ENCODE peak calls at places on chromosomes 16 and 17, in seven cellular contexts. X, J, V, M, Y, D and O are unnamed samples. For H3K27me3 and H3K4me1, the result is how much of the 10 kb centered on the place peaks cover.

GRCh38 chr17:29623283-29623647 is 553 bp upstream of the CORO6 start:
- DNase-seq in X (no peak), J (no peak), V (no peak), M (no peak), Y (no peak), D (peak), O (no peak)

GRCh38 chr17:73568934-73569333 is 75.3 kb downstream of the SDK2 start:
- DNase-seq in X (no peak), J (no peak), V (no peak), M (no peak), Y (no peak), D (no peak), O (no peak)

GRCh38 chr16:28321700-28322411 is 29.5 kb downstream of the SBK1 start:
- DNase-seq in X (no peak), J (no peak), V (peak), M (peak), Y (no peak), D (no peak), O (no peak)

GRCh38 chr17:15348030-15348429 is 6.6 kb upstream of the TEKT3 start:
- DNase-seq in X (no peak), J (no peak), V (no peak), M (no peak), Y (no peak), D (no peak), O (no peak)

GRCh38 chr17:39697961-39698360 is 1.9 kb upstream of the ERBB2 start:
- DNase-seq in X (no peak), J (no peak), V (no peak), M (no peak), Y (no peak), D (no peak), O (no peak)

GRCh38 chr17:39486242-39486641 is 25.0 kb downstream of the CDK12 start:
- DNase-seq in X (no peak), J (peak), V (no peak), M (peak), Y (no peak), D (peak), O (no peak)

GRCh38 chr17:422196-422930 is 69.8 kb upstream of the RPH3AL start:
- DNase-seq in X (no peak), J (no peak), V (no peak), M (no peak), Y (no peak), D (no peak), O (no peak)

GRCh38 chr17:60165976-60166375 is 16.2 kb downstream of the CA4 start:
- DNase-seq in X (no peak), J (no peak), V (no peak), M (no peak), Y (no peak), D (no peak), O (no peak)

GRCh38 chr17:27380551-27380950 is 75.7 kb upstream of the KSR1 start:
- DNase-seq in X (no peak), J (no peak), V (no peak), M (no peak), Y (no peak), D (no peak), O (no peak)

GRCh38 chr16:8537691-8538342 is 52.5 kb downstream of the TMEM114 start:
- DNase-seq in X (no peak), J (no peak), V (no peak), M (no peak), Y (no peak), D (no peak), O (no peak)

GRCh38 chr16:8547756-8548155 is 42.6 kb downstream of the TMEM114 start:
- DNase-seq in X (no peak), J (no peak), V (no peak), M (no peak), Y (no peak), D (no peak), O (no peak)

GRCh38 chr16:8543258-8543657 is 47.1 kb downstream of the TMEM114 start:
- DNase-seq in X (no peak), J (no peak), V (no peak), M (no peak), Y (no peak), D (no peak), O (no peak)

GRCh38 chr16:8541868-8542267 is 48.4 kb downstream of the TMEM114 start:
- DNase-seq in X (no peak), J (no peak), V (no peak), M (no peak), Y (no peak), D (no peak), O (no peak)
- H3K27me3 ChIP-seq in X (half or more), J (under half), V (under half), M (under half), Y (under half), D (under half), O (under half)

GRCh38 chr17:45227101-45227591 is 5.5 kb downstream of the FMNL1 start:
- DNase-seq in X (no peak), J (no peak), V (no peak), M (no peak), Y (no peak), D (no peak), O (no peak)
- H3K4me1 ChIP-seq in X (half or more), J (under half), V (under half), M (half or more), Y (under half), D (under half), O (half or more)

GRCh38 chr16:12201863-12202262 is 225.3 kb downstream of the SNX29 start:
- DNase-seq in X (no peak), J (no peak), V (no peak), M (no peak), Y (no peak), D (no peak), O (no peak)

GRCh38 chr16:12204601-12205000 is 228.1 kb downstream of the SNX29 start:
- DNase-seq in X (no peak), J (no peak), V (no peak), M (no peak), Y (no peak), D (no peak), O (no peak)

GRCh38 chr16:12199524-12199923 is 223.0 kb downstream of the SNX29 start:
- DNase-seq in X (no peak), J (no peak), V (peak), M (no peak), Y (no peak), D (no peak), O (no peak)

GRCh38 chr16:12203780-12204351 is 227.3 kb downstream of the SNX29 start:
- DNase-seq in X (no peak), J (no peak), V (no peak), M (no peak), Y (no peak), D (no peak), O (no peak)

GRCh38 chr16:12201216-12201615 is 224.7 kb downstream of the SNX29 start:
- DNase-seq in X (no peak), J (no peak), V (no peak), M (no peak), Y (no peak), D (no peak), O (no peak)
- H3K4me3 ChIP-seq in X (no peak), J (no peak), V (no peak), M (no peak), Y (no peak), D (no peak), O (no peak)

GRCh38 chr17:48722201-48722907 is at the start of gene PRAC1:
- DNase-seq in X (no peak), J (peak), V (no peak), M (no peak), Y (no peak), D (no peak), O (no peak)

GRCh38 chr17:48725005-48725293 is 2.0 kb downstream of the PRAC2 start:
- DNase-seq in X (no peak), J (peak), V (no peak), M (peak), Y (no peak), D (no peak), O (no peak)

GRCh38 chr17:48724241-48725004 is 1.4 kb downstream of the PRAC2 start:
- DNase-seq in X (peak), J (peak), V (peak), M (peak), Y (peak), D (peak), O (no peak)

GRCh38 chr17:48722924-48723554 is at the start of gene PRAC2:
- DNase-seq in X (no peak), J (peak), V (no peak), M (peak), Y (no peak), D (no peak), O (no peak)

GRCh38 chr17:48723555-48724239 is 712 bp downstream of the PRAC2 start:
- DNase-seq in X (no peak), J (peak), V (no peak), M (peak), Y (no peak), D (no peak), O (no peak)
- H3K27me3 ChIP-seq in X (half or more), J (half or more), V (under half), M (half or more), Y (half or more), D (half or more), O (under half)

GRCh38 chr16:83814654-83814985 is 6.8 kb downstream of the HSBP1 start:
- DNase-seq in X (no peak), J (no peak), V (no peak), M (no peak), Y (no peak), D (peak), O (no peak)
- H3K4me1 ChIP-seq in X (half or more), J (half or more), V (under half), M (under half), Y (under half), D (under half), O (under half)

GRCh38 chr17:80836658-80836965 is 155.0 kb upstream of the CHMP6 start:
- DNase-seq in X (no peak), J (no peak), V (no peak), M (no peak), Y (no peak), D (no peak), O (no peak)
- H3K4me3 ChIP-seq in X (no peak), J (no peak), V (no peak), M (no peak), Y (no peak), D (no peak), O (no peak)

GRCh38 chr17:34623856-34624766 is 44.7 kb downstream of the TMEM132E start:
- DNase-seq in X (no peak), J (no peak), V (no peak), M (no peak), Y (no peak), D (no peak), O (no peak)
- H3K27me3 ChIP-seq in X (half or more), J (half or more), V (under half), M (half or more), Y (under half), D (half or more), O (under half)

DNA sequence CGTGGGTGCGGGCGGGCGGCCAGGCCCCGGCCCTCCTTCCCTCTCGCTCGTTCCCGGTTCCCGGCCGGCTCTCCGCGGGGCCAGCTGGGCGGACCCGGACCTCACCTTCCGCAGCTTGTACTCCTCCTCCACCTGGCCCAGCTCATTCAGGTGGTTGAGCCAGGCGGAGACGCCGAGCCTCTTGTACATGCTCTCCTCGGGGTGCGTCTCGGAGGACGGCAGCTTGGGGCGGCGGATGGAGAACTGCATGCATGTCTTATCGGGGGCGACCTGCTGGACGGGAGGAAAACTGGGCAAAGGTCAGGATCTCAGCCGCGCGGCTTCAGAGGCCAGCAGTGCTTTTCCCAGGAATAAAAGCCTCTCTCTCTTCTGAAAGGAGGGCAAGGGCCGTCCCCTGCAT is 85.4 kb downstream of the TBC1D16 start:
- DNase-seq in X (peak), J (peak), V (no peak), M (no peak), Y (peak), D (peak), O (no peak)
- H3K4me1 ChIP-seq in X (under half), J (under half), V (under half), M (under half), Y (under half), D (under half), O (under half)

GRCh38 chr17:16438557-16439302 is 23.4 kb downstream of the TRPV2 start:
- DNase-seq in X (peak), J (peak), V (peak), M (peak), Y (peak), D (peak), O (peak)
- H3K4me3 ChIP-seq in X (peak), J (peak), V (peak), M (peak), Y (peak), D (peak), O (peak)

GRCh38 chr17:68598545-68598961 is 2.6 kb downstream of the FAM20A start:
- DNase-seq in X (no peak), J (no peak), V (no peak), M (no peak), Y (no peak), D (no peak), O (no peak)

GRCh38 chr17:68599091-68599872 is 1.9 kb downstream of the FAM20A start:
- DNase-seq in X (no peak), J (no peak), V (no peak), M (peak), Y (no peak), D (no peak), O (no peak)

GRCh38 chr17:68600123-68600880 is 865 bp downstream of the FAM20A start:
- DNase-seq in X (peak), J (no peak), V (no peak), M (peak), Y (peak), D (no peak), O (no peak)

GRCh38 chr17:68600881-68601564 is at the start of gene FAM20A:
- DNase-seq in X (peak), J (no peak), V (no peak), M (peak), Y (peak), D (no peak), O (no peak)

DNA sequence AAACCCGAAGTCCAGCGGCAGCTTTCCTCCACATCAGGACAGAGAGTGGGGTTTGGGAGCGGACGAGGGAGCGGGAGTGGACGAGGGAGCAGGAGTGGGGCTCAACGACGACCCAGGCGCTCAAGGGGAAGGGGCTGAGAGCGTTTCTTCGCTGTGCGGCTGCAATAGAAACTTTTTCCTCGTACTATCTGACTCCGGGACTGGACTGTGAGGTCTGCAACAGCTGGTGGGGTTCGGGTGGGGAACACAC is 1.4 kb downstream of the FAM20A start:
- DNase-seq in X (peak), J (no peak), V (no peak), M (no peak), Y (no peak), D (no peak), O (no peak)
- H3K27me3 ChIP-seq in X (under half), J (under half), V (under half), M (under half), Y (under half), D (under half), O (under half)